ENCODE peak calls at places on chromosomes 5 and 9, in eight cellular contexts. H is NCI-H774; G is fibroblast of the aortic adventitia; M is left kidney; O is head of caudate nucleus; T is central memory CD4-positive, alpha-beta T cell; W is AG04450; V is IMR-90. X is an unnamed sample.

GRCh38 chr5:927172-928015 is 34.7 kb downstream of the TRIP13 start:
- DNase-seq in M (no peak), T (no peak), H (no peak), W (no peak), G (no peak), O (no peak), V (no peak), X (no peak)

GRCh38 chr5:179288809-179289185 is 56.5 kb downstream of the ADAMTS2 start:
- DNase-seq in T (no peak), M (no peak), G (no peak), O (no peak), W (no peak), V (no peak), H (no peak), X (no peak)

GRCh38 chr5:40826778-40827478 is 8.1 kb downstream of the RPL37 start:
- DNase-seq in O (no peak), W (no peak), V (no peak), T (no peak), M (no peak), H (no peak), G (no peak), X (no peak)

GRCh38 chr5:28027851-28028250 is 989.5 kb upstream of the CDH9 start:
- DNase-seq in G (no peak), H (no peak), W (no peak), M (no peak), T (no peak), V (no peak), O (no peak), X (no peak)

GRCh38 chr5:3299441-3299840 is 296.2 kb upstream of the IRX1 start:
- DNase-seq in W (no peak), H (no peak), V (no peak), G (no peak), T (no peak), M (no peak), O (no peak), X (no peak)

GRCh38 chr9:89523948-89524347 is 26.0 kb upstream of the SEMA4D start:
- DNase-seq in V (no peak), G (no peak), H (no peak), T (peak), O (no peak), W (no peak), M (no peak), X (no peak)

GRCh38 chr9:77092536-77092935 is 73.1 kb downstream of the FOXB2 start:
- DNase-seq in M (peak), O (no peak), H (no peak), T (no peak), V (no peak), W (no peak), G (peak), X (no peak)

GRCh38 chr5:146607663-146608315 is 91.8 kb upstream of the GPR151 start:
- DNase-seq in H (no peak), O (no peak), T (no peak), W (no peak), V (no peak), M (no peak), G (no peak), X (no peak)

GRCh38 chr9:17531642-17532254 is 47.1 kb upstream of the SH3GL2 start:
- DNase-seq in W (peak), T (no peak), G (peak), M (peak), V (peak), O (peak), H (no peak), X (no peak)

GRCh38 chr9:15697459-15697858 is 144.6 kb downstream of the CCDC171 start:
- DNase-seq in G (peak), W (peak), V (peak), M (no peak), H (no peak), T (no peak), O (peak), X (no peak)

GRCh38 chr9:93505518-93506123 is 52.2 kb upstream of the FAM120AOS start:
- DNase-seq in M (peak), H (no peak), V (no peak), W (no peak), T (no peak), G (no peak), O (no peak), X (no peak)

GRCh38 chr5:65262590-65263189 is 219.0 kb downstream of the ADAMTS6 start:
- DNase-seq in T (no peak), V (peak), W (peak), M (peak), H (no peak), G (peak), O (no peak), X (no peak)

X was measured in upper lobe of left lung.